ENCODE peak calls at places on chromosomes 3 and 15, in nine cellular contexts. One of them, this sample, is unnamed.

GRCh38 chr15:59701880-59702279 is 12.8 kb upstream of the BNIP2 start:
- DNase-seq in right cardiac atrium: no peak
- DNase-seq in sciatic nerve: no peak
- DNase-seq in effector memory CD8-positive, alpha-beta T cell: no peak
- DNase-seq in NAMALWA: no peak
- DNase-seq in AG08395: no peak
- DNase-seq in mesenchymal stem cell: no peak
- DNase-seq in NCI-H2029: no peak
- DNase-seq in activated T-helper 1 cell treated with anti-CD3 and anti-CD28 coated beads, Interleukin-12 subunit alpha, Interleukin-12 subunit beta, Interleukin-2, Interleukin-4 antibody, amounts not matched to agents 30 ng/mL and 10 ng/mL and 1 ng/mL, durations not matched to agents 14 hours and 24 hours and 36 hours: no peak
- DNase-seq in this sample: no peak

GRCh38 chr15:67125589-67126502 is 60.4 kb downstream of the SMAD3 start:
- DNase-seq in AG08395: peak; percentile 95
- DNase-seq in activated T-helper 1 cell treated with anti-CD3 and anti-CD28 coated beads, Interleukin-12 subunit alpha, Interleukin-12 subunit beta, Interleukin-2, Interleukin-4 antibody, amounts not matched to agents 30 ng/mL and 10 ng/mL and 1 ng/mL, durations not matched to agents 14 hours and 24 hours and 36 hours: no peak
- DNase-seq in sciatic nerve: peak; percentile 87
- DNase-seq in mesenchymal stem cell: peak; percentile 98
- DNase-seq in NAMALWA: no peak
- DNase-seq in effector memory CD8-positive, alpha-beta T cell: no peak
- DNase-seq in NCI-H2029: no peak
- DNase-seq in right cardiac atrium: peak; percentile 90
- DNase-seq in this sample: no peak

GRCh38 chr3:161273589-161274218 is 52.6 kb downstream of the NMD3 start:
- DNase-seq in effector memory CD8-positive, alpha-beta T cell: peak; percentile 40
- DNase-seq in right cardiac atrium: no peak
- DNase-seq in AG08395: no peak
- DNase-seq in mesenchymal stem cell: peak; percentile 47
- DNase-seq in NAMALWA: peak; percentile 58
- DNase-seq in activated T-helper 1 cell treated with anti-CD3 and anti-CD28 coated beads, Interleukin-12 subunit alpha, Interleukin-12 subunit beta, Interleukin-2, Interleukin-4 antibody, amounts not matched to agents 30 ng/mL and 10 ng/mL and 1 ng/mL, durations not matched to agents 14 hours and 24 hours and 36 hours: no peak
- DNase-seq in sciatic nerve: no peak
- DNase-seq in NCI-H2029: peak; percentile 21
- DNase-seq in this sample: peak; percentile 43

GRCh38 chr3:135889417-135889816 is 76.1 kb upstream of the PPP2R3A start:
- DNase-seq in mesenchymal stem cell: no peak
- DNase-seq in right cardiac atrium: no peak
- DNase-seq in NAMALWA: no peak
- DNase-seq in activated T-helper 1 cell treated with anti-CD3 and anti-CD28 coated beads, Interleukin-12 subunit alpha, Interleukin-12 subunit beta, Interleukin-2, Interleukin-4 antibody, amounts not matched to agents 30 ng/mL and 10 ng/mL and 1 ng/mL, durations not matched to agents 14 hours and 24 hours and 36 hours: no peak
- DNase-seq in NCI-H2029: no peak
- DNase-seq in sciatic nerve: no peak
- DNase-seq in AG08395: no peak
- DNase-seq in effector memory CD8-positive, alpha-beta T cell: no peak
- DNase-seq in this sample: no peak

GRCh38 chr15:76503121-76503520 is 166.5 kb downstream of the ISL2 start:
- DNase-seq in NAMALWA: no peak
- DNase-seq in sciatic nerve: no peak
- DNase-seq in AG08395: no peak
- DNase-seq in activated T-helper 1 cell treated with anti-CD3 and anti-CD28 coated beads, Interleukin-12 subunit alpha, Interleukin-12 subunit beta, Interleukin-2, Interleukin-4 antibody, amounts not matched to agents 30 ng/mL and 10 ng/mL and 1 ng/mL, durations not matched to agents 14 hours and 24 hours and 36 hours: no peak
- DNase-seq in NCI-H2029: no peak
- DNase-seq in right cardiac atrium: no peak
- DNase-seq in mesenchymal stem cell: no peak
- DNase-seq in effector memory CD8-positive, alpha-beta T cell: no peak
- DNase-seq in this sample: no peak

GRCh38 chr15:41949400-41950126 is 22.8 kb downstream of the EHD4 start:
- DNase-seq in effector memory CD8-positive, alpha-beta T cell: no peak
- DNase-seq in mesenchymal stem cell: no peak
- DNase-seq in AG08395: no peak
- DNase-seq in NCI-H2029: no peak
- DNase-seq in right cardiac atrium: no peak
- DNase-seq in sciatic nerve: no peak
- DNase-seq in NAMALWA: no peak
- DNase-seq in activated T-helper 1 cell treated with anti-CD3 and anti-CD28 coated beads, Interleukin-12 subunit alpha, Interleukin-12 subunit beta, Interleukin-2, Interleukin-4 antibody, amounts not matched to agents 30 ng/mL and 10 ng/mL and 1 ng/mL, durations not matched to agents 14 hours and 24 hours and 36 hours: no peak
- DNase-seq in this sample: no peak

GRCh38 chr3:157204431-157204830 is 44.5 kb upstream of the CCNL1 start:
- DNase-seq in effector memory CD8-positive, alpha-beta T cell: no peak
- DNase-seq in NCI-H2029: no peak
- DNase-seq in right cardiac atrium: no peak
- DNase-seq in activated T-helper 1 cell treated with anti-CD3 and anti-CD28 coated beads, Interleukin-12 subunit alpha, Interleukin-12 subunit beta, Interleukin-2, Interleukin-4 antibody, amounts not matched to agents 30 ng/mL and 10 ng/mL and 1 ng/mL, durations not matched to agents 14 hours and 24 hours and 36 hours: no peak
- DNase-seq in AG08395: peak; percentile 21
- DNase-seq in NAMALWA: peak; percentile 62
- DNase-seq in sciatic nerve: no peak
- DNase-seq in mesenchymal stem cell: peak; percentile 55
- DNase-seq in this sample: no peak

GRCh38 chr15:85155360-85155759 is 173.7 kb downstream of the PDE8A start:
- DNase-seq in activated T-helper 1 cell treated with anti-CD3 and anti-CD28 coated beads, Interleukin-12 subunit alpha, Interleukin-12 subunit beta, Interleukin-2, Interleukin-4 antibody, amounts not matched to agents 30 ng/mL and 10 ng/mL and 1 ng/mL, durations not matched to agents 14 hours and 24 hours and 36 hours: no peak
- DNase-seq in mesenchymal stem cell: no peak
- DNase-seq in NAMALWA: no peak
- DNase-seq in effector memory CD8-positive, alpha-beta T cell: no peak
- DNase-seq in sciatic nerve: no peak
- DNase-seq in NCI-H2029: no peak
- DNase-seq in AG08395: no peak
- DNase-seq in right cardiac atrium: no peak
- DNase-seq in this sample: no peak

GRCh38 chr15:91627473-91628309 is 225.8 kb upstream of the SLCO3A1 start:
- DNase-seq in effector memory CD8-positive, alpha-beta T cell: no peak
- DNase-seq in mesenchymal stem cell: no peak
- DNase-seq in right cardiac atrium: peak; percentile 80
- DNase-seq in AG08395: peak; percentile 62
- DNase-seq in sciatic nerve: no peak
- DNase-seq in NAMALWA: no peak
- DNase-seq in NCI-H2029: no peak
- DNase-seq in activated T-helper 1 cell treated with anti-CD3 and anti-CD28 coated beads, Interleukin-12 subunit alpha, Interleukin-12 subunit beta, Interleukin-2, Interleukin-4 antibody, amounts not matched to agents 30 ng/mL and 10 ng/mL and 1 ng/mL, durations not matched to agents 14 hours and 24 hours and 36 hours: no peak
- DNase-seq in this sample: no peak

GRCh38 chr3:186534113-186534669 is 10.0 kb downstream of the CRYGS start:
- DNase-seq in AG08395: no peak
- DNase-seq in NCI-H2029: no peak
- DNase-seq in sciatic nerve: no peak
- DNase-seq in mesenchymal stem cell: no peak
- DNase-seq in effector memory CD8-positive, alpha-beta T cell: peak; percentile 36
- DNase-seq in NAMALWA: peak; percentile 87
- DNase-seq in activated T-helper 1 cell treated with anti-CD3 and anti-CD28 coated beads, Interleukin-12 subunit alpha, Interleukin-12 subunit beta, Interleukin-2, Interleukin-4 antibody, amounts not matched to agents 30 ng/mL and 10 ng/mL and 1 ng/mL, durations not matched to agents 14 hours and 24 hours and 36 hours: peak; percentile 59
- DNase-seq in right cardiac atrium: no peak
- DNase-seq in this sample: no peak

GRCh38 chr3:112333002-112333385 is at the start of gene CD200:
- DNase-seq in effector memory CD8-positive, alpha-beta T cell: peak; percentile 20
- DNase-seq in NCI-H2029: no peak
- DNase-seq in sciatic nerve: peak; percentile 82
- DNase-seq in AG08395: no peak
- DNase-seq in activated T-helper 1 cell treated with anti-CD3 and anti-CD28 coated beads, Interleukin-12 subunit alpha, Interleukin-12 subunit beta, Interleukin-2, Interleukin-4 antibody, amounts not matched to agents 30 ng/mL and 10 ng/mL and 1 ng/mL, durations not matched to agents 14 hours and 24 hours and 36 hours: peak; percentile 44
- DNase-seq in right cardiac atrium: peak; percentile 87
- DNase-seq in NAMALWA: no peak
- DNase-seq in mesenchymal stem cell: peak; percentile 32
- DNase-seq in this sample: peak; percentile 40

GRCh38 chr15:85329561-85330421 is 50.6 kb upstream of the AKAP13 start:
- DNase-seq in NAMALWA: peak; percentile 96
- DNase-seq in activated T-helper 1 cell treated with anti-CD3 and anti-CD28 coated beads, Interleukin-12 subunit alpha, Interleukin-12 subunit beta, Interleukin-2, Interleukin-4 antibody, amounts not matched to agents 30 ng/mL and 10 ng/mL and 1 ng/mL, durations not matched to agents 14 hours and 24 hours and 36 hours: peak; percentile 44
- DNase-seq in effector memory CD8-positive, alpha-beta T cell: no peak
- DNase-seq in right cardiac atrium: peak; percentile 68
- DNase-seq in AG08395: peak; percentile 51
- DNase-seq in sciatic nerve: no peak
- DNase-seq in mesenchymal stem cell: peak; percentile 83
- DNase-seq in NCI-H2029: no peak
- DNase-seq in this sample: peak; percentile 37

GRCh38 chr15:87764461-87765236 is 491.9 kb downstream of the NTRK3 start:
- DNase-seq in AG08395: peak; percentile 79
- DNase-seq in NCI-H2029: no peak
- DNase-seq in activated T-helper 1 cell treated with anti-CD3 and anti-CD28 coated beads, Interleukin-12 subunit alpha, Interleukin-12 subunit beta, Interleukin-2, Interleukin-4 antibody, amounts not matched to agents 30 ng/mL and 10 ng/mL and 1 ng/mL, durations not matched to agents 14 hours and 24 hours and 36 hours: no peak
- DNase-seq in NAMALWA: no peak
- DNase-seq in effector memory CD8-positive, alpha-beta T cell: no peak
- DNase-seq in right cardiac atrium: no peak
- DNase-seq in sciatic nerve: no peak
- DNase-seq in mesenchymal stem cell: peak; percentile 32
- DNase-seq in this sample: no peak